ENCODE peak calls at places on chromosomes 3 and 15, in six cellular contexts. V is kidney, Z is heart right ventricle, Q is pancreas, R is ovary, E is colonic mucosa. N is an unnamed sample.

GRCh38 chr15:74262635-74263034 is 26.5 kb downstream of the CCDC33 start:
- DNase-seq in E (no peak), Q (no peak), R (no peak), Z (no peak), V (no peak), N (no peak)

GRCh38 chr3:63954182-63954581 is 42.0 kb upstream of the SCAANT1 start:
- DNase-seq in E (no peak), R (no peak), V (no peak), Q (no peak), Z (no peak), N (no peak)

GRCh38 chr3:94314218-94314883 is 251.5 kb downstream of the NSUN3 start:
- DNase-seq in Q (no peak), R (no peak), V (no peak), Z (no peak), E (no peak), N (no peak)

GRCh38 chr3:117063910-117064309 is 354.3 kb downstream of the TUSC7 start:
- DNase-seq in R (no peak), Z (no peak), E (no peak), Q (no peak), V (no peak), N (no peak)

GRCh38 chr3:167483708-167484475 is 10.1 kb upstream of the SERPINI2 start:
- DNase-seq in E (no peak), Q (no peak), R (no peak), Z (no peak), V (no peak), N (no peak)

GRCh38 chr15:50256188-50257041 is 9.1 kb downstream of the HDC start:
- DNase-seq in E (no peak), R (no peak), V (no peak), Q (no peak), Z (no peak), N (no peak)

GRCh38 chr15:83843511-83843910 is 189.6 kb downstream of the ADAMTSL3 start:
- DNase-seq in Z (peak; percentile 46), R (no peak), V (no peak), E (no peak), Q (no peak), N (no peak)

GRCh38 chr15:85493258-85493657 is 112.9 kb downstream of the AKAP13 start:
- DNase-seq in Q (no peak), Z (no peak), E (peak; percentile 36), R (no peak), V (no peak), N (no peak)

GRCh38 chr15:74252291-74253080 is 16.4 kb downstream of the CCDC33 start:
- DNase-seq in E (no peak), V (no peak), R (no peak), Q (no peak), Z (no peak), N (no peak)

GRCh38 chr3:44865272-44866005 is 3.7 kb downstream of the TMEM42 start:
- DNase-seq in V (no peak), Q (no peak), R (no peak), Z (no peak), E (no peak), N (no peak)

GRCh38 chr15:70505971-70506887 is 257.1 kb downstream of the UACA start:
- DNase-seq in E (no peak), Q (no peak), R (no peak), V (no peak), Z (no peak), N (no peak)

GRCh38 chr3:172129868-172130751 is 90.7 kb downstream of the FNDC3B start:
- DNase-seq in R (peak; percentile 86), E (peak; percentile 82), Z (peak; percentile 84), Q (peak; percentile 84), V (peak; percentile 94), N (peak; percentile 92)

GRCh38 chr3:123050666-123051065 is 16.2 kb upstream of the PDIA5 start:
- DNase-seq in Z (no peak), Q (no peak), E (no peak), R (no peak), V (no peak), N (no peak)

GRCh38 chr3:43372809-43373587 is 86.7 kb downstream of the SNRK start:
- DNase-seq in Z (no peak), Q (no peak), E (no peak), V (no peak), R (no peak), N (no peak)

GRCh38 chr15:38224486-38224885 is 28.1 kb upstream of the SPRED1 start:
- DNase-seq in V (no peak), E (no peak), Q (no peak), Z (no peak), R (no peak), N (no peak)

GRCh38 chr3:173529062-173529711 is 131.6 kb downstream of the NLGN1 start:
- DNase-seq in E (no peak), Q (no peak), R (no peak), Z (no peak), V (peak; percentile 21), N (no peak)

DNA sequence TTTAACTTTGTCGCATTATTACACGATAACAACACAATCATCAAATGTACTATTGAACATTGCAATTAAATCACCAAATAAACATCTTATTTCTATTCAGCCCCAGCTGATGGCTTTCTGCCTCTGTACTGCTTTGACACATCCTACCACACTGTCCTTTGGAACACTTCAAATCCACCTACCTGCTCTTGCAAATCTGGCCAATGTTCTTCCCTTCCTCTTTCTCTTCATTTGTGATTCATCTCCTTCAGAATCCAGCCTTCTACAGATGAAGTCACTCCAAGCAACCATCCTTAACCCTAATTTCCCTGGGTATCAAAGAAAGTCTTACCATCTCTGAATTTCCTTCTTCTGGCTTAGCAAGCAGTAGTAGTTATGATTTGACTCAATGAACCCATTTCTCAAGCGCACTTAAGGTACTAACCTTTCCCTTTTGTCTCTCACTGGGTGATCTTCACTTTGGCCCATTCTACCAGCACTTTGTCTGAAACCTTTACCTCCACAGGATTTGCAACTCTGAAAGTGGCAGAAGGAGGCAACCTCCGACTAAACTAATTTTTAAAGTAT is 502.9 kb downstream of the FOXP1 start:
- DNase-seq in V (no peak), Q (no peak), E (no peak), Z (no peak), R (no peak), N (no peak)
- H3K4me1 ChIP-seq in V (no peaks in the 10 kb centered on the region), Q (no peaks in the 10 kb centered on the region), E (peaks cover 16% of the 10 kb centered on the region), Z (peaks cover 20% of the 10 kb centered on the region), R (peaks cover 21% of the 10 kb centered on the region), N (peaks cover 73% of the 10 kb centered on the region)

DNA sequence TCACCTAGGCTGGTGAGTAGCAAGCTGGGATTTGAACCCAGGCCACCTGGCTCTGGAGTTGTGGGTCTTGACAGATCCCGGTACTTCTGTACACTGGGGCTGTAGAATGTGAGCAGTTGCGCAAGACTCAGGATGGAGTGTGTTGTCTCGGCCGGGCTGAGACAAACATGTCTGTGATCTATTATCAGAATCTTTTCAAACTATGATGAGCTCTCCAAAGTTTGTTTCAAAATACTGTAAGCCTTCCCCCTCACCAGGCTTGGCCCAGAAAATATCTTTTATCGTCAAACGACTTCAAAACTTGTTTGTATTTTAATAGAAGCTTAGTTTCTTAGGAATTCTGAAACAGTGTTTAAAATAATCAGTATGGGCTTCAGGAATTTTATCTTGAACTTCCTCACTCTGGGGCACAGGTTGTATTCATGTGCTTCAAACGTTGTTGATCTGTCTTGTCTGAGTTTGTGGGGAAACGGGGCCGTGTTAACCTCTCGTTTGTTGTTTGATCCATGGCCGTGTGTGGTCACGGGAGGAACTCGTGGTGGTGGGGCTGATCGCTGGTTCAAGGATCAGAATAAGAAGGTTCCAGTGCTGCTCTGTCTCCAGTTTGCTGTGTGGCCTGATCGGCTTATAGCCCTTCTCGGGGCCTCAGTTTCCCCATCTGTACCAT is 40.3 kb upstream of the TFRC start:
- DNase-seq in R (peak; percentile 54), Q (no peak), V (peak; percentile 26), Z (no peak), E (no peak), N (no peak)
- H3K36me3 ChIP-seq in R (no peaks in the 10 kb centered on the region), Q (no peaks in the 10 kb centered on the region), V (no peaks in the 10 kb centered on the region), Z (no peaks in the 10 kb centered on the region), E (no peaks in the 10 kb centered on the region), N (no peaks in the 10 kb centered on the region)

DNA sequence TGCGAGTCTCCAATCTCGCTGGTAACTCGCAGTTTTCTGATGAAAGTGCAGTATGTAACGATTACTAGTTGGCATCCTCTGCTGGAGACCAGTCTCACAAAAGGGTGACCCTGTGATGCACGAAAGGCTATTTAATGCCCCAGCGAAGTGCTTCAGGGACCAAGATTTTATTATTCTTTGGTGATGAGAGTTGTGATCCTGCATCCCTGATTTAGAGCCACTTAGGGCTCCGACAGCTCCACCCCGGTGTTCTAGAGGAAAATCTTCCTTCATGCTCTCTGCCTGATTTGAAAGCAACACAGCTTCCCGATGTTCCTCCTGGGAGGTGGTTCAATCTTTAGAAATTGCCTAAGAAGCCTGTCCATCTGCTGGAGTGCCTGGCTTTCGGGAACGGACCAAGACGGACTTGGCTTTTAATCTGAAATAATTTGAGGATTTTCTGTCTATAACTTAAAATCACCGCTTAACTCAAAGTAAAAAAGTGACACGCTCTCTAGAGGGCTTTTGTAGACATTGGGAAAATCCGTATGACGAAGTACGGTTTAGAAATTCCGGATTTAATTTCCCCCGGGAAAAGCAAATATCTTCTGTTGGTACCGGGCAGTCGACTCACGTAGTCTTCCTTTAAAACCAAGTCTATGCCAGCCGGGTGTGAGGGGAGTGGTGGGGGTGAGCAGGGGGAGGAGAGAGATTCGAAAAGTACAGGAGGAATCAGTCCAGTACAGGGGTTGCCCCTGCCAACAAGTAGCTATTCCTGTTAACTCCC is 990 bp upstream of the ALCAM start:
- DNase-seq in Z (no peak), Q (no peak), E (peak; percentile 22), V (no peak), R (peak; percentile 15), N (no peak)
- TF ChIP-seq CTCF in Z (no peak), Q (no peak), E (no peak), V (no peak), R (no peak), N (no peak)

GRCh38 chr3:10194328-10195071 is 29.8 kb downstream of the IRAK2 start:
- DNase-seq in Q (no peak), Z (peak; percentile 28), E (no peak), V (no peak), R (no peak), N (peak; percentile 62)
- H3K4me1 ChIP-seq in Q (peaks cover 48% of the 10 kb centered on the region), Z (peaks cover 68% of the 10 kb centered on the region), E (peaks cover 42% of the 10 kb centered on the region), V (peaks cover 24% of the 10 kb centered on the region), R (peaks cover 16% of the 10 kb centered on the region), N (peaks cover 57% of the 10 kb centered on the region)

GRCh38 chr3:105559856-105560255 is 193.1 kb downstream of the ALCAM start:
- DNase-seq in Q (no peak), E (no peak), R (no peak), Z (no peak), V (no peak), N (no peak)

GRCh38 chr3:105561875-105562274 is 195.2 kb downstream of the ALCAM start:
- DNase-seq in V (no peak), Z (no peak), E (peak; percentile 25), R (no peak), Q (no peak), N (no peak)

GRCh38 chr3:105564546-105565288 is 198.0 kb downstream of the ALCAM start:
- DNase-seq in Z (no peak), R (no peak), Q (no peak), V (no peak), E (peak; percentile 62), N (no peak)
- H3K36me3 ChIP-seq in Z (no peaks in the 10 kb centered on the region), R (no peaks in the 10 kb centered on the region), Q (no peaks in the 10 kb centered on the region), V (no peaks in the 10 kb centered on the region), E (no peaks in the 10 kb centered on the region), N (no peaks in the 10 kb centered on the region)

DNA sequence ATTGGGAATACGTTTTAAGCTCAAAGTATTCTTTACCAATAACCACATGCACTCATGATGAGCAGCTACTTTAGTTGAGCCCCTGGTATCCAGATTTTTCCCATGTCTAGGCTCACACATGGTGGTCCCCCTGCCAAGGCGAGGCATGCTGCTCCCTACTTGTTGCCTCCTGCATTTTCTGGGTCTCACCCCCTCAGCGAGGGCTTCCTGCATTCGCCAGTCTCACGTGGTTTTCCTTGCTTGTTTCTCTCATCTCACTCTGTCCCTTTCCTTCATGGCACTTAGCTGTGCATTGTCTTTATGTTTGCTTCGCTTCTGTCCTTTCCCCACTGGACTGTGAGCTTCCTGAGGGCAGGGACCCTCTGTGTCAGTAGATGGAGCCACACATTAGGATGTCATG is 99.2 kb downstream of the PDZRN3 start:
- DNase-seq in Q (no peak), R (no peak), Z (no peak), E (no peak), V (no peak), N (no peak)
- TF ChIP-seq CTCF in Q (no peak), R (no peak), Z (no peak), E (no peak), V (no peak), N (no peak)